ENCODE peak calls at places on chromosomes 16 and 17, in four cellular contexts. M, Q, N and Y are unnamed samples.

GRCh38 chr16:8798174-8798527 is 512 bp downstream of the PMM2 start:
- DNase-seq in Q (no peak), M (peak), N (no peak), Y (no peak)

GRCh38 chr17:35603674-35604073 is 16.6 kb downstream of the AP2B1 start:
- DNase-seq in M (peak), Q (no peak), N (no peak), Y (no peak)

GRCh38 chr17:73613947-73614655 is 30.1 kb downstream of the SDK2 start:
- DNase-seq in N (no peak), Q (no peak), M (no peak), Y (no peak)

GRCh38 chr16:4962716-4963115 is 4.6 kb downstream of the SEC14L5 start:
- DNase-seq in M (no peak), N (no peak), Q (no peak), Y (no peak)

GRCh38 chr16:3174618-3175148 is 13.3 kb upstream of the OR1F1 start:
- DNase-seq in Q (no peak), N (no peak), M (no peak), Y (no peak)

GRCh38 chr16:77336637-77337036 is 98.2 kb downstream of the ADAMTS18 start:
- DNase-seq in M (peak), Q (no peak), N (no peak), Y (no peak)

GRCh38 chr17:62653831-62654829 is 26.7 kb downstream of the MRC2 start:
- DNase-seq in M (peak), N (no peak), Q (no peak), Y (no peak)

GRCh38 chr17:67347826-67348225 is 18.6 kb downstream of the PSMD12 start:
- DNase-seq in M (no peak), Q (no peak), N (no peak), Y (no peak)

GRCh38 chr16:57826040-57826434 is 23.7 kb upstream of the KIFC3 start:
- DNase-seq in Q (no peak), N (peak), M (no peak), Y (no peak)

GRCh38 chr17:67427410-67427809 is 50.3 kb downstream of the PITPNC1 start:
- DNase-seq in Q (no peak), M (no peak), N (no peak), Y (no peak)

GRCh38 chr17:19720631-19721426 is 4.4 kb upstream of the SLC47A2 start:
- DNase-seq in N (peak), Q (no peak), M (no peak), Y (no peak)

GRCh38 chr17:36463916-36464764 is 22.3 kb upstream of the ZNHIT3 start:
- DNase-seq in Q (no peak), M (peak), N (peak), Y (peak)

GRCh38 chr16:24989417-24989978 is 25.7 kb downstream of the ARHGAP17 start:
- DNase-seq in Q (no peak), N (no peak), M (no peak), Y (no peak)

GRCh38 chr16:29840240-29840639 is 20.0 kb downstream of the MVP start:
- DNase-seq in M (no peak), Q (no peak), N (no peak), Y (no peak)

GRCh38 chr17:74519951-74520553 is 11.2 kb downstream of the CD300LB start:
- DNase-seq in Q (no peak), N (no peak), M (no peak), Y (no peak)

GRCh38 chr17:39002991-39003715 is 36.0 kb upstream of the FBXO47 start:
- DNase-seq in M (peak), Q (no peak), N (no peak), Y (peak)

GRCh38 chr16:30998852-30999761 is 11.3 kb downstream of the STX1B start:
- DNase-seq in M (no peak), N (no peak), Q (no peak), Y (no peak)

GRCh38 chr17:59561042-59561441 is 4.4 kb upstream of the DHX40 start:
- DNase-seq in M (no peak), N (no peak), Q (no peak), Y (no peak)

GRCh38 chr17:43636446-43636845 is 25.3 kb downstream of the MEOX1 start:
- DNase-seq in N (no peak), Q (no peak), M (no peak), Y (no peak)

GRCh38 chr16:14015017-14015416 is 56.1 kb upstream of the MRTFB start:
- DNase-seq in Q (no peak), M (no peak), N (no peak), Y (no peak)

GRCh38 chr16:79653337-79654000 is 52.9 kb upstream of the MAF start:
- DNase-seq in M (no peak), N (peak), Q (no peak), Y (no peak)

GRCh38 chr17:21463204-21463661 is 87.1 kb downstream of the KCNJ12 start:
- DNase-seq in N (no peak), Q (no peak), M (no peak), Y (no peak)